ENCODE peak calls at places on chromosomes 6 and 20, in five cellular contexts. R is upper lobe of right lung, T is hepatocyte, D is AG10803, Y is GM23248. S is an unnamed sample.

GRCh38 chr20:38199506-38200390 is 34.7 kb upstream of the TGM2 start:
- DNase-seq in R (peak; percentile 10), T (no peak), D (no peak), Y (no peak), S (no peak)

GRCh38 chr6:37042139-37042538 is 36.7 kb downstream of the FGD2 start:
- DNase-seq in R (no peak), T (no peak), D (no peak), Y (no peak), S (no peak)

GRCh38 chr6:27145731-27146455 is 101.6 kb upstream of the PRSS16 start:
- DNase-seq in R (peak; percentile 75), T (peak; percentile 85), D (peak; percentile 88), Y (peak; percentile 93), S (peak; percentile 79)

GRCh38 chr6:3825331-3825831 is 23.8 kb upstream of the FAM50B start:
- DNase-seq in R (peak; percentile 77), T (peak; percentile 55), D (peak; percentile 56), Y (peak; percentile 81), S (peak; percentile 70)

GRCh38 chr20:10935658-10936057 is 261.9 kb upstream of the JAG1 start:
- DNase-seq in R (no peak), T (no peak), D (no peak), Y (no peak), S (no peak)

GRCh38 chr6:13273931-13274706 is 54.2 kb downstream of the TBC1D7 start:
- DNase-seq in R (peak; percentile 90), T (no peak), D (no peak), Y (no peak), S (no peak)

GRCh38 chr6:154429711-154430110 is 73.1 kb upstream of the IPCEF1 start:
- DNase-seq in R (no peak), T (no peak), D (no peak), Y (no peak), S (no peak)

GRCh38 chr6:129884211-129884610 is 23.1 kb upstream of the TMEM244 start:
- DNase-seq in R (no peak), T (no peak), D (no peak), Y (no peak), S (no peak)

GRCh38 chr20:60244373-60245146 is 286.3 kb downstream of the CDH26 start:
- DNase-seq in R (no peak), T (no peak), D (no peak), Y (no peak), S (no peak)

GRCh38 chr6:157283330-157283898 is 39.9 kb downstream of the TMEM242 start:
- DNase-seq in R (no peak), T (no peak), D (no peak), Y (peak; percentile 8), S (no peak)
- H3K4me3 ChIP-seq in R (no peak overlapping the region), T (no peak overlapping the region), D (no peak overlapping the region), Y (no peak overlapping the region), S (no peak overlapping the region)

GRCh38 chr6:53492860-53493634 is 51.9 kb downstream of the GCLC start:
- DNase-seq in R (no peak), T (peak; percentile 63), D (peak; percentile 64), Y (peak; percentile 81), S (peak; percentile 50)
- H3K4me3 ChIP-seq in R (no peak overlapping the region), T (no peak overlapping the region), D (peak overlapping the region; percentile 25), Y (peak overlapping the region; percentile 50), S (peak overlapping the region; percentile 42)

DNA sequence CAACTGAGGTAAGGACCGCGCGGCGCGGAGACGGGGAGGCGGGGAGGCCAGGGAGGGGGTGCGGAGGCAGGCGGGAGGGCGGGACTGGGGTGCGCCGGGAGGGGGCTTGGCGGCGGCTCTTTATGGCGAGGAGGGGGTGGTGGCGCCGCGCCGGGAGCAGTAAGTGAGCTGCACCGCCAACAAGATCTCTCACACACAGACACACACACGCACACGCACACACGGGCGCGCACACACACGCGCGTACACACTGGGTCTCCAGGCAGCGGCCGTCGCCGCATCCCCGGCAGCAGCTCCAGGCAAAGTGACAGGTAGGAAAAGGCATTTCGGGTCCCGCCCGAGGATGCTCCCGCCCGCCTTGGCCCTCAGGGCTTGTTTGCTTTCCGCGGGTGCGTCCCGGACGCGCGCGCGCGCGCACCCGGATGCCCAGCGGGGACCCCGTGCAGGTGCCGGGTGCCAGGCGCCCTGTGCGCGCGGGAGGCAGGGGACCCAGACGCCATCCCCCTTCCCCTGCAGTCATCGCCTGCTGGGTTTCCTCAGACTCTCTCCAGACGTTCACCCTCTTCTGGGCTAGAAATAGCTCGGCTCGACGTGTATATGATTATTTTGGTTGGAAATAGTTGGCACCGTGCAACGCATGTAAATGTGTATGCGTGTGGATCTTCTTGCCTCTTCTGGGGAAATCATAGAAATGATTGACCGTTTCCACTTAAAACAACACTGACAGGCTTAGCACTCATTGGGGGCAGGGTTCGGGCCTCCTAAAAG is at the start of gene PLCB4:
- DNase-seq in R (no peak), T (peak; percentile 60), D (peak; percentile 76), Y (peak; percentile 61), S (peak; percentile 57)
- H3K4me3 ChIP-seq in R (peak within 1 kb of the TSS; percentile 56), T (peak within 1 kb of the TSS; percentile 76), D (peak within 1 kb of the TSS; percentile 93), Y (peak within 1 kb of the TSS; percentile 83), S (peak within 1 kb of the TSS; percentile 61)

DNA sequence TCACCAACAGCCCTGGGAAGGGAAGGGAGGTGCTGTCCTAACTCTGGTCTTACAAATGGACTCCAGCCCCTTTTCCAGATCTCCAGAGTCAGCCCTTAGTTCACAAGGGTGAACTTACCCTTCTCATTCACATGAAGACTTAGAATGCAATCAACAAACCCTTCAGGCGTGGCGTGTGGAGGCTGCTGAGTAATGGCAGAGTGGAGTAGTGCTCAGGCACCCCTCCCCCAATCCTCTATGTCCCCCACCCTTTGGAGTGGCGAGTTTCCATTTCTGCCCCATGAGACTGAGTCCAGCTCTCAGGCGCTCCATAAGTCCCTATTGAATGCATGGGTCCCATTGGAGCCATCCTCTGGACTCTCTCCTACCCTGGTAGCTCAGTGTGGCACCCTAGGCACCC is 3.3 kb downstream of the SNAI1 start:
- DNase-seq in R (no peak), T (no peak), D (no peak), Y (peak; percentile 72), S (no peak)
- H3K4me3 ChIP-seq in R (peak overlapping the region; percentile 59), T (no peak overlapping the region), D (peak overlapping the region; percentile 97), Y (peak overlapping the region; percentile 88), S (peak overlapping the region; percentile 74)

GRCh38 chr20:63087236-63087871 is 80.6 kb upstream of the BHLHE23 start:
- DNase-seq in R (peak; percentile 40), T (no peak), D (no peak), Y (no peak), S (no peak)
- H3K4me3 ChIP-seq in R (no peak overlapping the region), T (no peak overlapping the region), D (no peak overlapping the region), Y (no peak overlapping the region), S (no peak overlapping the region)

GRCh38 chr20:35592339-35592960 is 23.2 kb upstream of the SPAG4 start:
- DNase-seq in R (no peak), T (no peak), D (no peak), Y (no peak), S (no peak)
- H3K4me3 ChIP-seq in R (no peak overlapping the region), T (no peak overlapping the region), D (no peak overlapping the region), Y (no peak overlapping the region), S (no peak overlapping the region)

GRCh38 chr20:61701401-61701800 is 364.3 kb downstream of the TAF4 start:
- DNase-seq in R (no peak), T (no peak), D (no peak), Y (no peak), S (no peak)
- H3K4me3 ChIP-seq in R (no peak overlapping the region), T (no peak overlapping the region), D (no peak overlapping the region), Y (no peak overlapping the region), S (no peak overlapping the region)

DNA sequence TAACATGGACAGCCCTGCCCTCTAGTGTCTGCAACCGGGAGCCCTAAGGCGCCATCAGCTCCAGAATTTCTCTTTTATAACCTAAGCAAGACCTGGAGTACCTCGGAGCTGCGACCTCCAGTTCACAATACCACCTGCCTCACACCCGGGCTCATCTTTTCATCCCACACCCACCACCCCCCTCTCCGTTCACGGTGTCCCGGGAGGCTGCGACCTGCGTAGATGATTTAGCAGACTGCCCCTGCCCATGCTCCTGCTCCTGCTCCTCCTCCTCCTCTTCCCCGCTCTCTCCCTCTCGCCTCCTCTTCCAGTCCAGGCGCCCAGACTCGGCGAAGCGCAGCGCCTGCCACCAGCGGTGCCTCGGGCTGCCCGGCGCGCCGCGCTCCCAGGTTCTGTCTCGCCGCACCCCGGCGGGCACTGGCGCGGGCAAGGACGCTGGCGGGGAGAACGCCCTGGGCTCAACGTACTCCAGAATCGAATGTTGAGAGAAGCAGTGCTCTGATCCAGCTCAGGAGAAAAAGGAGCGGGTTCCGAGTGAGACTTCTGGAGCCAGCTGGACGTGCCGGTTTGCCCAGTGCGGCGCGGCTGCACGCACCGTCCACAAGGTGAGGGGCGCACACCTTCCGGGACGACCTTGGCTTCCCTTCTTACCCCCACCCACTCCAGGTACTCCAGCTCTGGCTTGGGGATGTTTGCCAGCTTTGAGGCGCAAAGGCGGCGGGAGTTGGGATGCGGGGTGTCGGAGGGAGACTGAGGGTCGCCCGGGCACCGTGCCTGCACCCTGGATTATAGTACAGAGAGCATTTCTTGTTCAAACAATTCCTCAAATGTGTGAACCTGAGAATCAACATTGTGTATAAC is at the start of gene HTR1E:
- DNase-seq in R (peak; percentile 65), T (peak; percentile 86), D (no peak), Y (peak; percentile 48), S (peak; percentile 21)
- H3K4me3 ChIP-seq in R (peak within 1 kb of the TSS; percentile 16), T (peak within 1 kb of the TSS; percentile 35), D (no peak within 1 kb of the TSS), Y (peak within 1 kb of the TSS; percentile 44), S (peak within 1 kb of the TSS; percentile 5)

GRCh38 chr6:849075-849506 is 156.2 kb upstream of the EXOC2 start:
- DNase-seq in R (no peak), T (no peak), D (no peak), Y (no peak), S (no peak)

GRCh38 chr6:859936-860335 is 167.0 kb upstream of the EXOC2 start:
- DNase-seq in R (no peak), T (no peak), D (no peak), Y (no peak), S (no peak)

GRCh38 chr6:854405-855073 is 161.6 kb upstream of the EXOC2 start:
- DNase-seq in R (no peak), T (peak; percentile 50), D (no peak), Y (no peak), S (peak; percentile 23)
- H3K4me3 ChIP-seq in R (peak overlapping the region; percentile 6), T (no peak overlapping the region), D (no peak overlapping the region), Y (no peak overlapping the region), S (no peak overlapping the region)

S was measured in MG63.